ENCODE peak calls at places on chromosomes 11 and 22, in eight cellular contexts. L, R, D, O, I, G, W and Z are unnamed samples.

GRCh38 chr22:30829901-30830550 is 135.4 kb downstream of the OSBP2 start:
- DNase-seq in O (peak), D (no peak), G (no peak), I (no peak), W (no peak), L (peak), R (no peak), Z (peak)

GRCh38 chr11:95156133-95156731 is 66.6 kb downstream of the ENDOD1 start:
- DNase-seq in D (no peak), W (no peak), G (peak), R (peak), L (no peak), O (no peak), I (no peak), Z (no peak)

GRCh38 chr11:10483174-10483573 is 28.1 kb downstream of the AMPD3 start:
- DNase-seq in W (no peak), D (no peak), R (no peak), L (no peak), I (no peak), G (no peak), O (no peak), Z (no peak)

GRCh38 chr22:35493074-35493473 is 47.6 kb upstream of the RASD2 start:
- DNase-seq in I (no peak), R (no peak), G (no peak), D (no peak), W (no peak), O (no peak), L (no peak), Z (no peak)

GRCh38 chr11:20038969-20039368 is 121.3 kb downstream of the DBX1 start:
- DNase-seq in G (no peak), R (no peak), W (no peak), I (no peak), D (no peak), L (no peak), O (no peak), Z (no peak)

GRCh38 chr11:88170680-88171079 is 4.6 kb downstream of the RAB38 start:
- DNase-seq in D (no peak), R (no peak), W (no peak), G (no peak), O (no peak), I (no peak), L (no peak), Z (no peak)

GRCh38 chr11:99154277-99154676 is 133.5 kb downstream of the CNTN5 start:
- DNase-seq in O (no peak), W (no peak), L (no peak), I (no peak), G (no peak), R (no peak), D (no peak), Z (no peak)

GRCh38 chr22:36425977-36426523 is 38.3 kb upstream of the MYH9 start:
- DNase-seq in D (no peak), L (no peak), I (peak), W (no peak), O (no peak), G (no peak), R (peak), Z (peak)

GRCh38 chr11:65213322-65214211 is 31.8 kb downstream of the CAPN1 start:
- DNase-seq in D (no peak), W (peak), L (no peak), O (no peak), I (peak), G (peak), R (peak), Z (no peak)

GRCh38 chr11:35845860-35846259 is 98.0 kb upstream of the LDLRAD3 start:
- DNase-seq in I (no peak), O (no peak), R (no peak), G (peak), L (peak), W (no peak), D (no peak), Z (no peak)

GRCh38 chr22:33470456-33470855 is 412.3 kb upstream of the SYN3 start:
- DNase-seq in L (no peak), I (no peak), D (no peak), W (no peak), G (no peak), O (no peak), R (no peak), Z (no peak)

GRCh38 chr11:69654660-69655478 is 13.9 kb downstream of the CCND1 start:
- DNase-seq in L (peak), G (no peak), R (no peak), I (no peak), O (no peak), W (no peak), D (peak), Z (no peak)

GRCh38 chr22:44026630-44027511 is 2.8 kb downstream of the PARVB start:
- DNase-seq in G (peak), L (no peak), O (peak), I (peak), R (peak), W (peak), D (peak), Z (peak)

GRCh38 chr11:61028135-61028729 is 56.8 kb downstream of the CD6 start:
- DNase-seq in G (peak), I (peak), O (no peak), W (no peak), D (peak), R (no peak), L (peak), Z (no peak)

GRCh38 chr11:126914941-126915340 is 85.6 kb downstream of the KIRREL3 start:
- DNase-seq in L (no peak), W (no peak), R (no peak), O (no peak), G (no peak), D (no peak), I (no peak), Z (no peak)

GRCh38 chr11:8332196-8332595 is 68.5 kb upstream of the LMO1 start:
- DNase-seq in I (no peak), O (no peak), L (no peak), G (no peak), R (no peak), W (no peak), D (no peak), Z (no peak)

GRCh38 chr11:95459268-95460040 is 228.5 kb upstream of the SESN3 start:
- DNase-seq in D (no peak), O (no peak), R (no peak), L (no peak), I (no peak), G (no peak), W (no peak), Z (no peak)

GRCh38 chr22:47035443-47035881 is 273.0 kb downstream of the TBC1D22A start:
- DNase-seq in R (no peak), W (no peak), O (no peak), D (peak), G (no peak), I (peak), L (no peak), Z (no peak)

GRCh38 chr11:78789365-78789764 is 214.7 kb upstream of the NARS2 start:
- DNase-seq in G (no peak), O (no peak), W (no peak), I (no peak), L (no peak), D (no peak), R (no peak), Z (no peak)

GRCh38 chr22:50613291-50613981 is 12.8 kb downstream of the MAPK8IP2 start:
- DNase-seq in W (no peak), D (no peak), G (no peak), L (peak), O (no peak), R (peak), I (peak), Z (peak)

GRCh38 chr11:94832604-94833238 is 64.6 kb downstream of the AMOTL1 start:
- DNase-seq in R (no peak), W (no peak), G (no peak), L (peak), I (no peak), O (no peak), D (no peak), Z (no peak)

GRCh38 chr11:72263363-72263762 is 19.4 kb upstream of the PHOX2A start:
- DNase-seq in O (peak), R (peak), L (peak), W (no peak), D (no peak), I (no peak), G (no peak), Z (no peak)

GRCh38 chr22:31951201-31952093 is 7.1 kb downstream of the YWHAH start:
- DNase-seq in G (peak), D (no peak), R (no peak), O (no peak), L (peak), I (peak), W (no peak), Z (no peak)

GRCh38 chr11:1832181-1832988 is 2.4 kb upstream of the SYT8 start:
- DNase-seq in L (peak), D (no peak), O (no peak), I (peak), W (peak), G (peak), R (peak), Z (peak)

GRCh38 chr22:45170001-45170466 is 6.3 kb downstream of the NUP50 start:
- DNase-seq in W (no peak), O (no peak), L (peak), G (peak), R (peak), D (no peak), I (no peak), Z (no peak)

GRCh38 chr22:27512283-27512761 is 289.2 kb downstream of the MN1 start:
- DNase-seq in I (no peak), W (no peak), L (peak), G (no peak), O (peak), R (no peak), D (peak), Z (no peak)

GRCh38 chr11:75800728-75801361 is 14.2 kb upstream of the UVRAG start:
- DNase-seq in D (no peak), I (no peak), G (no peak), O (no peak), L (peak), W (no peak), R (no peak), Z (no peak)

GRCh38 chr11:64851831-64852337 is 7.4 kb upstream of the CDC42BPG start:
- DNase-seq in R (peak), O (no peak), W (no peak), G (peak), D (no peak), L (no peak), I (no peak), Z (no peak)

GRCh38 chr11:131178020-131178419 is 192.4 kb upstream of the NTM start:
- DNase-seq in L (no peak), I (no peak), R (no peak), G (no peak), O (no peak), W (no peak), D (no peak), Z (no peak)

GRCh38 chr11:74870485-74870884 is 78.4 kb downstream of the XRRA1 start:
- DNase-seq in O (peak), W (no peak), G (no peak), R (peak), L (peak), I (no peak), D (no peak), Z (no peak)

GRCh38 chr11:110472858-110473257 is 43.1 kb downstream of the FDX1 start:
- DNase-seq in D (no peak), I (no peak), W (no peak), G (no peak), R (no peak), L (peak), O (peak), Z (peak)

GRCh38 chr11:8408151-8408930 is 144.7 kb upstream of the LMO1 start:
- DNase-seq in D (no peak), R (no peak), L (no peak), I (no peak), O (no peak), W (no peak), G (no peak), Z (no peak)

GRCh38 chr11:117625237-117625636 is 171.8 kb downstream of the DSCAML1 start:
- DNase-seq in G (no peak), R (no peak), W (no peak), O (no peak), I (no peak), L (no peak), D (peak), Z (no peak)

GRCh38 chr22:25008666-25009065 is 56.1 kb downstream of the KIAA1671 start:
- DNase-seq in D (no peak), L (peak), R (no peak), W (no peak), I (no peak), O (no peak), G (no peak), Z (no peak)

GRCh38 chr11:45266693-45267451 is 19.3 kb downstream of the SYT13 start:
- DNase-seq in D (no peak), I (no peak), R (peak), W (no peak), L (no peak), O (no peak), G (peak), Z (no peak)

GRCh38 chr22:20930004-20930403 is 12.8 kb downstream of the CRKL start:
- DNase-seq in G (no peak), L (no peak), I (no peak), W (no peak), R (no peak), D (no peak), O (no peak), Z (no peak)

GRCh38 chr11:105811242-105811641 is 201.4 kb downstream of the GRIA4 start:
- DNase-seq in L (no peak), I (no peak), G (no peak), R (no peak), D (no peak), W (no peak), O (no peak), Z (no peak)

DNA sequence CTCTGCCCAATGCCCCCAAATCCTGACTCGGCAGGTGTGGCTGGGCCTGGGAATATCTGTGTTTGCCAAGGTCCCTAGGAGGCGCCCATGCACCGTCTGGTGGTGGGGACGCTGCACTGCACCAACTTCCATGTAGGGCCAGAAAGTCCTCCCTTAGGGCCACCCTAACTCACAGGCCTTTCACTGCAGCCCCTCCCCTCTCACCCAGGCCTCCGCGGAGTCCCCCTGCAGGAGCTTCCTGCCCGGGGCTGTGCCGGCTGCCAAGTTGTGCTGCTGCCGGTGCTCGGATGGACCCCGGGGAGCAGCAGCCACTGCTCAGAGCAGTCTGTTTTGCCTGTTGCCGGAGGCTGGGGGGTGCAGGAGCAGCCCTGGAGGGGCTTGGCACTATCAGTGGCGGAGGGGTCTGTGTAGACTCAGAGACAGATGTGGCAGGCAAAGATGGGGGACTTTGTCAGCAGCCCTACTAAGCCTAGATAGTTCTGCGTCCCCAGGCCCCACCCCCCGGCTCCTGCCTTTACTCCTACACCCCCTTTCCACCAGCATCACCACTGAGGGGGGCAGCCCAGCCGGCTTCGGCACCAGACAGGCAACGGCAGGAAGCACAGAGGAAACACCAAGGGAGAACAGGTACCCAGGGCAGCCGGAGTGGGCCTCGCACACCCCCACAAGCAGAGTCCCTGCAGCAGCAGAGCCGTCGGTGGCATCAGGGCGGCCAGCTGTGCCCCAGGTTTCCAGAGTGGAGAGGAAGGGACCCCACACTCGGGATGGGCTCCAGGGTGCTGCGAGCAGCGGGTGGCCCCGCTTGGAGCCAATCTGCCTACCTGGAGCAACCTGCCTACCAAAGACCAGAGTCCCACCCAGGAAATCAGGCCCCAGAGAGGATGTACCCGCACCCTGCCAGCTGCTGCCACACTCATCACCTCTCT is 124.3 kb downstream of the TRIM29 start:
- DNase-seq in L (peak), G (peak), D (no peak), R (peak), O (no peak), I (no peak), W (no peak), Z (peak)
- TF ChIP-seq CTCF in L (peak), G (peak), D (peak), R (peak), O (peak), I (peak), W (no peak), Z (peak)

GRCh38 chr22:38098410-38099249 is 11.9 kb downstream of the BAIAP2L2 start:
- DNase-seq in O (peak), D (no peak), R (no peak), W (no peak), I (no peak), G (no peak), L (no peak), Z (no peak)

GRCh38 chr22:38097058-38097457 is 13.1 kb upstream of the SLC16A8 start:
- DNase-seq in D (no peak), L (no peak), W (no peak), R (no peak), I (no peak), O (no peak), G (no peak), Z (no peak)

GRCh38 chr22:38103641-38104040 is 6.8 kb downstream of the BAIAP2L2 start:
- DNase-seq in D (no peak), I (no peak), G (no peak), R (no peak), O (no peak), L (no peak), W (no peak), Z (no peak)

DNA sequence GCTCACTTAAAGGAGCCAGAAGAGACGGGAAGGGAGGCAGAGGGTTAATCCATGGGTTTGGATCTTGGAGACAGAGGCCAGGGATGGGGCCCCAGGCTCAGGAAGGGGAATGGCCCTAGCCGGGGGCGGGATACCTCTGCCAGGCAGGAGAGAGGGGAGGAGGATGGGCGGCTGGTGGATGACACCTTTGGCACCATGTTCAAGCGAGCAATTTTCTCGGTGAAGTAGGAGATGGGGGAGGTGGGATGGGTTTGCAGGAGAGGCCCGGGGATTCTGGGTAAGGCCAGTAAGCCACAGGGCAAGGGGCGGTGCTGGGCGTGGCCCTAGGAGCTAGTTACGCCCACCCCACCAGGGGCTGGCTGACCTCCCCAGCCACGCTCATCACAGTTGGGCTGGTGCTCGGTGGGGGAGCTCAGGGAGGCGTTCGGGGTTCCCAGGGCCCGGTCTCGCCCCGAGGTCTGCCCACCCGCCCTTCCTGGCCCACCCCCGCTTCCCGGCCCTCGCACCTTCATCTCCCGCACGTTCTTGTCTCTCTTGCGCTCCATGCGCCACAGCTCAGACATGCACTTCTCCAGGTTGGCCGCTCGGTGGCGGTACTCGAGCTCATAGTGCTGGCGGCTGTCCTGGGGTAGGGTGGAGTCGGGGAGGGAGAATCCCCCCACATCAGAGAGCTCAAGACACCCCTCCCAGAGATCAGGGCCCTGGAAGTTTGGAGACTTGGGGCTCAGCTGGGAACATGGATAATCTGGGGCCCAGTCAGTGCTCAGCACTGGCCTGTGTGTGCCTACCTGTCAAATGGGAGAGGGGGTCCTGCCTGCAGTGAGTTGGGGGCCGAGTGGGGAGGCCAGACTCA is 12.7 kb downstream of the BAIAP2L2 start:
- DNase-seq in I (no peak), G (no peak), D (no peak), L (no peak), O (no peak), R (peak), W (no peak), Z (peak)
- TF ChIP-seq CTCF in I (no peak), G (no peak), D (no peak), L (no peak), O (peak), R (peak), W (no peak), Z (peak)

GRCh38 chr11:12126352-12127019 is 16.1 kb downstream of the MICAL2 start:
- DNase-seq in D (no peak), I (peak), W (no peak), G (no peak), L (peak), R (no peak), O (peak), Z (peak)
- TF ChIP-seq CTCF in D (no peak), I (no peak), W (no peak), G (no peak), L (no peak), R (no peak), O (peak), Z (peak)

GRCh38 chr11:77095551-77096490 is 6.8 kb upstream of the OMP start:
- DNase-seq in W (no peak), L (no peak), O (no peak), D (peak), R (no peak), G (no peak), I (peak), Z (no peak)

GRCh38 chr11:77092382-77092781 is 10.3 kb upstream of the OMP start:
- DNase-seq in L (no peak), I (peak), R (no peak), G (no peak), O (no peak), W (no peak), D (peak), Z (no peak)

GRCh38 chr11:77094841-77095365 is 7.7 kb upstream of the OMP start:
- DNase-seq in R (no peak), L (no peak), O (no peak), G (no peak), W (no peak), I (no peak), D (peak), Z (no peak)

GRCh38 chr11:77093056-77093891 is 9.4 kb upstream of the OMP start:
- DNase-seq in L (no peak), I (peak), G (no peak), W (no peak), D (peak), O (no peak), R (no peak), Z (no peak)

DNA sequence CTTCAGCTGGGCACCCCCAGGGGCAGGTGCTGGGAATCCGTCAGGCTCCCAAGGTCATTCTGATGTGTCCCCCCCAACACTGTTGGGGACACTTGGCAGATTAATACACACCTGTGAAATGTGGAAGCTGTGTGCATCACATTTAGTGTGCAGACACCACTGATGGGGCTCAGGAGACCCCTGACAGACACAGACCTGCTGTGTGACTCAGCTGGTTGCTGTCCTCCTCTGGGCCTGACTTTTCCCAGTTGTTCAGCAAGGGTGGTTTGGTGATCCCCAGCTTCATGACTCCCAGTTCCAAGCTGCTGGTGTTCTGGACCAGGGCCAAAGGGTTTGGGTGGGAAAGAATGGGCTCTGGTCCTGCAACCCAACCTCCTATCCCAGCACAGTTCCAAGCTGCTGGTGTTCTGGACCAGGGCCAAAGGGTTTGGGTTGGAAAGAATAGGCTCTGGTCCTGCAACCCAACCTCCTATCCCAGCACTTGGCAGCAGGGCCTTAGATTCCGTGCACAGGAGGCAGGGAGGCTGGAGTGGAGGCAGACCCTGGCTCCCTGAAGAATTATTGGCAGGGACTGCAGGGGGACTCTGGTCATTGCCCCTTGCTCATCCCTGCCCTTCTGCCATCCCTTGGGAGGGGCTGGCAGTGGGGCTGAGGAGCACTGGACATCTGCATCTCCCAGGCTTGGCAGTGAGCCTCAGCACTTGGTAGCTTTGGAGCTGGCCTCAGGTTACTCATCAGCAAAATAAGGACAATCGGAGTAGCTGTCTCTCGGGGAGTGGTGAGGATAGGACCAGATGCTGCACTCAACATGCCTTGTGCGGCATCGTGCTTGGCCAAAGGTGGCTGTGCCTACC is 8.4 kb upstream of the OMP start:
- DNase-seq in D (peak), I (peak), W (no peak), G (no peak), O (no peak), R (no peak), L (no peak), Z (no peak)
- TF ChIP-seq CTCF in D (no peak), I (no peak), W (no peak), G (no peak), O (no peak), R (no peak), L (no peak), Z (no peak)